ENCODE peak calls at places on chromosomes 11 and 22, in four cellular contexts. One of them, this sample, is unnamed.

GRCh38 chr22:25365491-25366261 is 146.2 kb downstream of the CRYBB2 start:
- DNase-seq in K562: no peak
- DNase-seq in GM12878: no peak
- DNase-seq in endothelial cell of umbilical vein: peak; percentile 26
- DNase-seq in this sample: no peak

GRCh38 chr11:123429851-123430735 is at the start of gene GRAMD1B:
- DNase-seq in endothelial cell of umbilical vein: peak; percentile 66
- DNase-seq in GM12878: no peak
- DNase-seq in K562: no peak
- DNase-seq in this sample: peak; percentile 90

GRCh38 chr11:1072116-1072820 is 2.4 kb upstream of the MUC2 start:
- DNase-seq in K562: peak; percentile 19
- DNase-seq in GM12878: no peak
- DNase-seq in endothelial cell of umbilical vein: peak; percentile 13
- DNase-seq in this sample: peak; percentile 71

GRCh38 chr22:26692215-26692614 is 34.8 kb downstream of the MIAT start:
- DNase-seq in endothelial cell of umbilical vein: no peak
- DNase-seq in GM12878: no peak
- DNase-seq in K562: no peak
- DNase-seq in this sample: no peak

GRCh38 chr11:132992838-132993680 is 539.2 kb downstream of the OPCML start:
- DNase-seq in K562: no peak
- DNase-seq in endothelial cell of umbilical vein: no peak
- DNase-seq in GM12878: no peak
- DNase-seq in this sample: peak; percentile 4

GRCh38 chr11:1484716-1485503 is 1.7 kb downstream of the MOB2 start:
- DNase-seq in endothelial cell of umbilical vein: no peak
- DNase-seq in GM12878: no peak
- DNase-seq in K562: no peak
- DNase-seq in this sample: no peak

GRCh38 chr11:117820071-117820470 is 4.5 kb downstream of the FXYD2 start:
- DNase-seq in GM12878: no peak
- DNase-seq in endothelial cell of umbilical vein: no peak
- DNase-seq in K562: no peak
- DNase-seq in this sample: no peak

GRCh38 chr11:110374921-110375320 is 54.8 kb upstream of the FDX1 start:
- DNase-seq in GM12878: no peak
- DNase-seq in endothelial cell of umbilical vein: no peak
- DNase-seq in K562: peak; percentile 45
- DNase-seq in this sample: no peak

GRCh38 chr11:95641506-95641905 is 148.1 kb downstream of the FAM76B start:
- DNase-seq in GM12878: peak; percentile 60
- DNase-seq in endothelial cell of umbilical vein: no peak
- DNase-seq in K562: no peak
- DNase-seq in this sample: no peak

GRCh38 chr11:12376259-12376971 is 956 bp upstream of the PARVA start:
- DNase-seq in K562: no peak
- DNase-seq in GM12878: no peak
- DNase-seq in endothelial cell of umbilical vein: no peak
- DNase-seq in this sample: peak; percentile 91

GRCh38 chr11:111967651-111968050 is 30.5 kb downstream of the DIXDC1 start:
- DNase-seq in K562: no peak
- DNase-seq in endothelial cell of umbilical vein: no peak
- DNase-seq in GM12878: no peak
- DNase-seq in this sample: no peak

GRCh38 chr22:25030636-25031035 is 78.1 kb downstream of the KIAA1671 start:
- DNase-seq in K562: no peak
- DNase-seq in GM12878: no peak
- DNase-seq in endothelial cell of umbilical vein: no peak
- DNase-seq in this sample: no peak

GRCh38 chr11:13318498-13319295 is 41.1 kb downstream of the BMAL1 start:
- DNase-seq in GM12878: no peak
- DNase-seq in endothelial cell of umbilical vein: no peak
- DNase-seq in K562: no peak
- DNase-seq in this sample: no peak

GRCh38 chr11:126115253-126115540 is 52.5 kb upstream of the CDON start:
- DNase-seq in GM12878: no peak
- DNase-seq in endothelial cell of umbilical vein: peak; percentile 72
- DNase-seq in K562: no peak
- DNase-seq in this sample: no peak

GRCh38 chr11:71206186-71206585 is 46.2 kb downstream of the SHANK2 start:
- DNase-seq in GM12878: no peak
- DNase-seq in K562: no peak
- DNase-seq in endothelial cell of umbilical vein: no peak
- DNase-seq in this sample: peak; percentile 66

GRCh38 chr22:22812031-22812905 is 75.3 kb upstream of the IGLL5 start:
- DNase-seq in endothelial cell of umbilical vein: no peak
- DNase-seq in GM12878: no peak
- DNase-seq in K562: no peak
- DNase-seq in this sample: no peak

GRCh38 chr11:80855975-80856524 is 1415.2 kb upstream of the TENM4 start:
- DNase-seq in endothelial cell of umbilical vein: peak; percentile 67
- DNase-seq in GM12878: no peak
- DNase-seq in K562: no peak
- DNase-seq in this sample: no peak
- TF ChIP-seq FOS in endothelial cell of umbilical vein: peak; percentile 80
- TF ChIP-seq FOS in GM12878: no peak
- TF ChIP-seq FOS in K562: no peak
- TF ChIP-seq FOS in this sample: no peak

GRCh38 chr11:93525601-93526000 is 17.6 kb downstream of the SMCO4 start:
- DNase-seq in endothelial cell of umbilical vein: no peak
- DNase-seq in GM12878: no peak
- DNase-seq in K562: peak; percentile 36
- DNase-seq in this sample: peak; percentile 61
- TF ChIP-seq FOS in endothelial cell of umbilical vein: no peak
- TF ChIP-seq FOS in GM12878: no peak
- TF ChIP-seq FOS in K562: no peak
- TF ChIP-seq FOS in this sample: no peak

GRCh38 chr11:75174348-75174747 is 23.4 kb downstream of the SLCO2B1 start:
- DNase-seq in K562: no peak
- DNase-seq in endothelial cell of umbilical vein: no peak
- DNase-seq in GM12878: no peak
- DNase-seq in this sample: no peak
- TF ChIP-seq FOS in K562: no peak
- TF ChIP-seq FOS in endothelial cell of umbilical vein: no peak
- TF ChIP-seq FOS in GM12878: no peak
- TF ChIP-seq FOS in this sample: no peak

DNA sequence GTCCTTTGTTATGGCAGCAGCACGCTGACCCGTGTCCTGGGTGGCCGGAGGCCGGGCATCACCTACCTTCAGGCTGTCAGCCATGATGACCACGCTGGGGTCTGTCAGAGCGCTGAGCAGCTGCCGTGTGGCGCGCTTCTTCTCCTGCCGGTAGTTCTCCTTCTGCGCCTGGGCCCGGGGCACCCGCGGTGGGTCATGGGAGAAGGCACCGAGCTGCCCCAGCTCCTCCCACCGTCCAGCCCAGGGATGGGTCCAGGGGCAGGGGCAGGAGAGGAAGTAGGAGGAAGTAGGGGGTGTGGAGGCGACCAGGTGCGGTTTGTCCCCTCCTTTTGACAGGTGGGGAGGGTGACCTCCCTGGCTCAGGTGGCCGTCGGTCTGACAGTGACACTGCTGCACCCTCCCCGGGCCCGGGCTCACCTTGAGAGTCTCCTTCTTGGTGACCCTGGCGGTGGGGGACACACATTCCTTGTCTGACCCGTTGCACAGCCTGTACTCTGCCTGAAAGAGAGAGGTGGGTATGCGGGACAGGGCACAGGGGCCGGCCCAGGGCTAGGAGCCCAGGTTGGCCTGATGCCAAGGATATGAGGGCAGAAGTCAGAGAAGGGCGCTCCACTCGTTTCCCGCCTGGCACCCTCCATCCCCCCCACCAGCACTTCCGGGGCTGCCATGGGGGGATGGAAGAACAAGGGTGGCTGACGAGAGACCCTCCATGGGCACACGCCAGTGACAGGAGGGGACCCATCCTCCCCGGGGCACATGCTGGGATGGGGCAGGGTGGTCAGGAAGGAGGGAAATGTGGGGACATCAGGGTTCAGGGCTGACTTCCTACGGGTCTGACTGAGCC is 43.0 kb downstream of the OSBPL5 start:
- DNase-seq in K562: no peak
- DNase-seq in GM12878: no peak
- DNase-seq in endothelial cell of umbilical vein: no peak
- DNase-seq in this sample: no peak
- TF ChIP-seq FOS in K562: no peak
- TF ChIP-seq FOS in GM12878: no peak
- TF ChIP-seq FOS in endothelial cell of umbilical vein: no peak
- TF ChIP-seq FOS in this sample: no peak

DNA sequence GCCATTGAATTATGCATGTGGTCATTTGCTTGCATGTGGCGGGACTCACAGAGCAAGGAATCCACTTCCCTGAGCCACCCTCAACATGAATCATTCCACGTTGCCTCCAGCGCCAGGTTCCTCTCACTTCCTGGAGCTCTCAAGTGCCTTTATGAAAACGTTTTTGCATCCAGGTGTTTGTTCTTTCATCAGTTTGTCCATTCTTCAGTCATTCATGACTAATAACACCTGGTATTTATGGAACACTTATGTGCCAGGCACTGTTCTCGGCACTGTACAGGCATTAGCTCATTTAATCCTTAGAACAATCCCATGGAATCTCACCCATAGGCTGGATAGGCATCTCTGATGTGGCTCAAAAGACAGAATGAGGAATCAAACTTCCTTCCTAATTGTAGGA is 256.1 kb upstream of the SYN3 start:
- DNase-seq in K562: no peak
- DNase-seq in endothelial cell of umbilical vein: no peak
- DNase-seq in GM12878: no peak
- DNase-seq in this sample: no peak
- TF ChIP-seq FOS in K562: no peak
- TF ChIP-seq FOS in endothelial cell of umbilical vein: no peak
- TF ChIP-seq FOS in GM12878: no peak
- TF ChIP-seq FOS in this sample: no peak

GRCh38 chr11:103294516-103294915 is 185.3 kb downstream of the DYNC2H1 start:
- DNase-seq in K562: no peak
- DNase-seq in endothelial cell of umbilical vein: no peak
- DNase-seq in GM12878: no peak
- DNase-seq in this sample: peak; percentile 12

GRCh38 chr11:103297900-103298299 is 188.7 kb downstream of the DYNC2H1 start:
- DNase-seq in K562: no peak
- DNase-seq in endothelial cell of umbilical vein: no peak
- DNase-seq in GM12878: no peak
- DNase-seq in this sample: no peak

DNA sequence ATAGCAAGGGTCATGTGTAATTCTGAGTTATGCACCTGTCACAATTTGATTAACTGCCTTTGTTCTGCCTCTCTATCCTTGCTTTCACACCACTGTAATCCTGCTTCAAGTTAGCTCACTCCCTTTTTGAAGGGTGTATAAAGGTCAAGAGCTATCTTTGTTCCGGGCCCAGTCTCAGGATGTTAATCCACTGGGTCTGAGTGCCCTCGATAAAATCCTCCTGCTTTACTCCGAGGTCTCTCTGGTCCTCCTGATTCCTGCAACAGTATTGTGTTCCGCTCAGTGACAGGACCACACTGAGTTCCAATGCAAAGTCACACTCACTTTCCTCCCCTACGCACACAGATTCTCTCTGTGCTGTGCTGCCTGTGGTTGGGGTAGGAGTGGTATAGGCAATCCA is 186.5 kb downstream of the DYNC2H1 start:
- DNase-seq in K562: peak; percentile 3
- DNase-seq in endothelial cell of umbilical vein: no peak
- DNase-seq in GM12878: no peak
- DNase-seq in this sample: no peak
- TF ChIP-seq FOS in K562: no peak
- TF ChIP-seq FOS in endothelial cell of umbilical vein: no peak
- TF ChIP-seq FOS in GM12878: no peak
- TF ChIP-seq FOS in this sample: no peak

DNA sequence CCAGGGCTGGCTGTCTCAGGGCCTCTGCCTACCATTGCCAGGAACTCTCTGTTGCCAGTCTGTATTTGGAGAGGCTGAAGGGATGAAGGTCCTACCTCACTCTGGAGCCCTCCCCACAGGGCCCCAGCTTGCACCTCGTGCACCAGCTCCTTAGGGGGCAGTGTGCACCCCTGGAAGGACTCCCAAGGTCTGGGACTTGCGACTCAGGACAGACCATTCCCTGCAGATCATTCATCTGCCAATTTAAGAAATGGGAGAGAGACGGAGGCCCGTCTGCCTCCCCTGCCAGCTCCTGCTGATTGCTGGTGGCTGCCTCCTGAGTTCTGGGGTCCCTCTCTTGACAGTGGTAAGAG is 27.5 kb upstream of the MALAT1 start:
- DNase-seq in GM12878: no peak
- DNase-seq in K562: peak; percentile 91
- DNase-seq in endothelial cell of umbilical vein: peak; percentile 83
- DNase-seq in this sample: peak; percentile 79
- TF ChIP-seq FOS in GM12878: no peak
- TF ChIP-seq FOS in K562: no peak
- TF ChIP-seq FOS in endothelial cell of umbilical vein: no peak
- TF ChIP-seq FOS in this sample: no peak